ENCODE peak calls at places on chromosomes 6 and 20, in seven cellular contexts. U is Calu3, A is lower leg skin, D is nephron progenitor cell, S is psoas muscle, H is Panc1, Y is progenitor cell of endocrine pancreas. K is an unnamed sample.

GRCh38 chr6:168370310-168370991 is 50.9 kb upstream of the DACT2 start:
- DNase-seq in A (peak; percentile 54), H (peak; percentile 24), D (peak; percentile 89), Y (peak; percentile 69), U (peak; percentile 90), S (peak; percentile 85), K (peak; percentile 73)

GRCh38 chr6:135811172-135811571 is 40.3 kb upstream of the PDE7B start:
- DNase-seq in S (no peak), Y (no peak), U (no peak), D (no peak), A (no peak), H (no peak), K (no peak)

GRCh38 chr6:147023581-147023980 is 180.6 kb upstream of the STXBP5 start:
- DNase-seq in S (no peak), Y (no peak), A (no peak), D (no peak), H (no peak), U (no peak), K (no peak)

GRCh38 chr6:150753404-150754184 is 111.9 kb upstream of the MTHFD1L start:
- DNase-seq in A (no peak), D (peak; percentile 26), H (no peak), Y (no peak), U (no peak), S (no peak), K (no peak)

GRCh38 chr20:46112430-46113020 is 5.6 kb upstream of the CD40 start:
- DNase-seq in D (no peak), Y (no peak), S (no peak), A (no peak), U (no peak), H (no peak), K (no peak)

GRCh38 chr6:140071115-140071514 is 696.7 kb upstream of the CITED2 start:
- DNase-seq in H (no peak), D (no peak), A (no peak), U (no peak), Y (no peak), S (no peak), K (no peak)

GRCh38 chr6:118574051-118574865 is 26.2 kb downstream of the PLN start:
- DNase-seq in S (no peak), U (no peak), H (no peak), Y (no peak), D (no peak), A (no peak), K (no peak)

GRCh38 chr6:144613859-144614258 is 328.7 kb downstream of the UTRN start:
- DNase-seq in Y (no peak), S (no peak), U (no peak), A (no peak), H (peak; percentile 12), D (no peak), K (peak; percentile 4)

GRCh38 chr6:41781302-41781711 is 725 bp downstream of the PRICKLE4 start:
- DNase-seq in A (no peak), S (no peak), U (no peak), D (no peak), H (no peak), Y (no peak), K (no peak)

GRCh38 chr20:50246367-50247195 is 56.0 kb downstream of the CEBPB start:
- DNase-seq in A (no peak), H (no peak), U (peak; percentile 87), Y (no peak), S (peak; percentile 30), D (no peak), K (no peak)

GRCh38 chr6:6686748-6687601 is 98.5 kb downstream of the LY86 start:
- DNase-seq in U (peak; percentile 97), Y (peak; percentile 70), A (peak; percentile 90), S (peak; percentile 95), H (no peak), D (peak; percentile 98), K (peak; percentile 96)

GRCh38 chr6:149153100-149153499 is 164.4 kb upstream of the TAB2 start:
- DNase-seq in U (no peak), Y (no peak), D (no peak), H (no peak), S (no peak), A (no peak), K (no peak)

GRCh38 chr20:46954490-46955038 is 59.9 kb downstream of the EYA2 start:
- DNase-seq in D (no peak), A (no peak), Y (no peak), S (no peak), U (no peak), H (peak; percentile 86), K (peak; percentile 77)

GRCh38 chr20:62350098-62350628 is 16.9 kb downstream of the LAMA5 start:
- DNase-seq in D (no peak), S (peak; percentile 44), Y (no peak), H (no peak), U (peak; percentile 98), A (peak; percentile 75), K (peak; percentile 97)

GRCh38 chr6:48426636-48427035 is 315.6 kb upstream of the PTCHD4 start:
- DNase-seq in S (no peak), D (no peak), H (no peak), A (no peak), Y (no peak), U (no peak), K (no peak)

GRCh38 chr6:7107578-7108195 is at the start of gene RREB1:
- DNase-seq in S (peak; percentile 77), H (no peak), Y (peak; percentile 37), U (peak; percentile 44), D (peak; percentile 62), A (peak; percentile 54), K (peak; percentile 79)

GRCh38 chr20:62143976-62144825 is 632 bp downstream of the SS18L1 start:
- DNase-seq in H (no peak), A (no peak), Y (no peak), D (peak; percentile 54), S (peak; percentile 85), U (peak; percentile 75), K (peak; percentile 89)

GRCh38 chr20:1803216-1804128 is 91.7 kb upstream of the SIRPA start:
- DNase-seq in D (peak; percentile 71), Y (peak; percentile 37), U (no peak), S (peak; percentile 76), H (no peak), A (peak; percentile 55), K (no peak)

GRCh38 chr6:132817554-132818403 is 3.4 kb downstream of the RPS12 start:
- DNase-seq in S (no peak), D (no peak), H (no peak), A (no peak), U (no peak), Y (no peak), K (no peak)

GRCh38 chr6:66094615-66095014 is 387.6 kb upstream of the EYS start:
- DNase-seq in D (no peak), A (no peak), S (peak; percentile 20), U (no peak), Y (no peak), H (no peak), K (no peak)

GRCh38 chr6:17278289-17279061 is 2.7 kb upstream of the RBM24 start:
- DNase-seq in S (no peak), Y (no peak), H (peak; percentile 74), D (no peak), A (no peak), U (no peak), K (peak; percentile 75)

GRCh38 chr20:1094706-1095220 is 23.6 kb upstream of the PSMF1 start:
- DNase-seq in D (no peak), Y (no peak), A (no peak), S (no peak), U (no peak), H (no peak), K (no peak)

GRCh38 chr6:42352856-42353564 is 98.7 kb downstream of the TRERF1 start:
- DNase-seq in Y (no peak), H (no peak), A (no peak), S (no peak), D (no peak), U (no peak), K (peak; percentile 35)

GRCh38 chr6:25266425-25267135 is 12.6 kb upstream of the CARMIL1 start:
- DNase-seq in U (no peak), A (no peak), Y (no peak), S (no peak), H (no peak), D (no peak), K (no peak)

GRCh38 chr20:41017448-41018042 is 11.1 kb upstream of the TOP1 start:
- DNase-seq in Y (no peak), U (peak; percentile 47), S (no peak), H (no peak), A (no peak), D (no peak), K (peak; percentile 86)

GRCh38 chr6:125066140-125066539 is 87.4 kb upstream of the TPD52L1 start:
- DNase-seq in Y (no peak), D (no peak), S (no peak), H (no peak), U (no peak), A (no peak), K (no peak)
- TF ChIP-seq CTCF in Y (no peak), D (no peak), S (no peak), H (no peak), U (no peak), A (no peak), K (no peak)

GRCh38 chr20:43191946-43192847 is 2.5 kb upstream of the PTPRT start:
- DNase-seq in D (peak; percentile 47), Y (peak; percentile 45), S (no peak), H (no peak), A (no peak), U (peak; percentile 77), K (peak; percentile 55)
- TF ChIP-seq CTCF in D (peak; percentile 52), Y (peak; percentile 79), S (no peak), H (peak; percentile 82), A (no peak), U (peak; percentile 86), K (peak; percentile 62)

DNA sequence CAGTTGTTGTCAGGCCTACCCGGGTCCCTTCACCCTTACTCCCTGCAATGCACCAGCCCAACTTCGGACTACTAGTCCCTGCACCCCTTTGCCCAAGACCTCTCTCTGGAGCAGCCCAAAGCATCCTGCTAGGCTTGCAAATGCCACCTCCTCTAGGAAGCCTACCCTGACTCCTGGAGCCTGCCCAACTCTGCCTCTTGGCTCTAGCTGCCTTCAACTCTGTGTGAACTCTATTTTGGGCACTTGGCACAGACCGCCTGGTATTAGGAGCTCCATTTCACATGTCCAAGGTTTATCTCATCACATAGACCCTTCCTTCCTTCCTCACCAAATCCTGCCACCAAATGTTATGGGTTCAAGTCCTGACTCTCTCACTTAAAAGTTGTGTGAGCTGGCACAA is 80.6 kb downstream of the MDGA1 start:
- DNase-seq in U (no peak), D (no peak), A (no peak), H (no peak), Y (no peak), S (no peak), K (no peak)
- TF ChIP-seq CTCF in U (no peak), D (no peak), A (no peak), H (no peak), Y (no peak), S (no peak), K (no peak)

DNA sequence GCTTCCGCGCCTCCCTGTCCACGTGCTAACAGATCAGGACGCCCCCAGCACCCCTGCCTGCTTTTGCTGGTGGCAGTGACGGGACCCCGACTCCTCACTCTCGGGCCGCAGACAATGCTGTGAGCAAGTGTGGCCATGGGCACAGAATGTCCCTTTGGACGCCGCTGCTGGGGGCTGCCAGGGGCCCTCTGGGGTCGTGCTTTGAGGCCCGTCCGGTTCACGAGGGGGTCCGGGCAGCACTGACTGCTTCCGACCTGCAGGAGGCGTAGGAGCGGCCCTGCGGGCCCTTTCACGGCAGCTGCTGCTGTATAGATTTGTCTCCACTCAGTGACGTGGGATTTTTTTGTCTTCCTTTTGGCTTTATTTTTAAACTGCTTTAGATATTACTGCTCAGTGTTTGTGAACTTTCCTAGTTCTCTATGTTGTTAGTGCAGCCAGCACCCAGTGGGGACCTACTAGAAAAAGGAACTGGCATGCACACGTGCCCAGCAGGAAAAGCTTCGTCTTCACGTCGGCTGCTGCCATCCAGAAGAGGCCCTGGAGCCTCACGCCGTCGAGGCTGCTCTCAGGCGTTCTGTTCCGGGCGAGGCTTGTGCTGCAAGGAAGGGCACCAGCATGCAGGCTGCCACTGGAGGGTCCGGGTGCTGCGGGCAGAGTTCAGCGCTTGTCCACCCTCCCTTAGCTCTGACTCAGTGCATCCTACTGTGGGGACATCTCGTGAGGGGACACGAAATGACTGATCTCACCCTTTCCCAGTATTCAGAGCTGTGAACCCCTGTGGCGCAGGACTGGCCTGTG is 21.7 kb downstream of the UCKL1 start:
- DNase-seq in Y (no peak), S (no peak), A (no peak), U (no peak), D (peak; percentile 50), H (no peak), K (no peak)
- TF ChIP-seq CTCF in Y (peak; percentile 48), S (no peak), A (no peak), U (no peak), D (peak; percentile 63), H (no peak), K (no peak)

K was measured in RWPE1.